ENCODE peak calls at places on chromosome 19, in five cellular contexts. One of them, this sample, is unnamed.
A peak's percentile ranks its signal among the peaks of the same experiment; 100 is the strongest.

GRCh38 chr19:6210721-6211600 is 68.8 kb downstream of the MLLT1 start:
- DNase-seq in lower leg skin: peak; percentile 82
- DNase-seq in AG04450: no peak
- DNase-seq in fibroblast of pulmonary artery: no peak
- DNase-seq in tibial artery: no peak
- DNase-seq in this sample: no peak

GRCh38 chr19:17311455-17312248 is 2.3 kb downstream of the DDA1 start:
- DNase-seq in lower leg skin: no peak
- DNase-seq in AG04450: no peak
- DNase-seq in fibroblast of pulmonary artery: peak; percentile 64
- DNase-seq in tibial artery: no peak
- DNase-seq in this sample: no peak

GRCh38 chr19:42132030-42132628 is at the start of gene POU2F2:
- DNase-seq in lower leg skin: peak; percentile 87
- DNase-seq in AG04450: no peak
- DNase-seq in fibroblast of pulmonary artery: no peak
- DNase-seq in tibial artery: peak; percentile 70
- DNase-seq in this sample: no peak

GRCh38 chr19:4198467-4199126 is 16.1 kb downstream of the ANKRD24 start:
- DNase-seq in lower leg skin: no peak
- DNase-seq in AG04450: no peak
- DNase-seq in fibroblast of pulmonary artery: no peak
- DNase-seq in tibial artery: no peak
- DNase-seq in this sample: no peak

GRCh38 chr19:7904074-7905020 is 670 bp downstream of the MAP2K7 start:
- DNase-seq in lower leg skin: no peak
- DNase-seq in AG04450: no peak
- DNase-seq in fibroblast of pulmonary artery: no peak
- DNase-seq in tibial artery: peak; percentile 81
- DNase-seq in this sample: no peak

GRCh38 chr19:917323-918151 is at the start of gene KISS1R:
- DNase-seq in lower leg skin: no peak
- DNase-seq in AG04450: no peak
- DNase-seq in fibroblast of pulmonary artery: no peak
- DNase-seq in tibial artery: no peak
- DNase-seq in this sample: no peak

GRCh38 chr19:35249146-35249847 is 495 bp downstream of the LSR start:
- DNase-seq in lower leg skin: peak; percentile 85
- DNase-seq in AG04450: no peak
- DNase-seq in fibroblast of pulmonary artery: no peak
- DNase-seq in tibial artery: peak; percentile 61
- DNase-seq in this sample: no peak

GRCh38 chr19:11737964-11738745 is 591 bp downstream of the ZNF823 start:
- DNase-seq in lower leg skin: peak; percentile 91
- DNase-seq in AG04450: no peak
- DNase-seq in fibroblast of pulmonary artery: peak; percentile 22
- DNase-seq in tibial artery: peak; percentile 70
- DNase-seq in this sample: no peak

GRCh38 chr19:4208385-4209094 is 20.8 kb upstream of the EBI3 start:
- DNase-seq in lower leg skin: no peak
- DNase-seq in AG04450: no peak
- DNase-seq in fibroblast of pulmonary artery: peak; percentile 28
- DNase-seq in tibial artery: no peak
- DNase-seq in this sample: no peak

GRCh38 chr19:24098359-24098758 is 11.4 kb downstream of the ZNF254 start:
- DNase-seq in lower leg skin: no peak
- DNase-seq in AG04450: no peak
- DNase-seq in fibroblast of pulmonary artery: no peak
- DNase-seq in tibial artery: no peak
- DNase-seq in this sample: no peak

GRCh38 chr19:38635483-38636399 is 11.7 kb upstream of the ACTN4 start:
- DNase-seq in lower leg skin: no peak
- DNase-seq in AG04450: no peak
- DNase-seq in fibroblast of pulmonary artery: no peak
- DNase-seq in tibial artery: no peak
- DNase-seq in this sample: no peak

GRCh38 chr19:4692275-4693077 is 22.3 kb upstream of the MYDGF start:
- DNase-seq in lower leg skin: no peak
- DNase-seq in AG04450: no peak
- DNase-seq in fibroblast of pulmonary artery: no peak
- DNase-seq in tibial artery: peak; percentile 61
- DNase-seq in this sample: no peak

GRCh38 chr19:50830266-50831025 is 2.9 kb downstream of the KLK15 start:
- DNase-seq in lower leg skin: no peak
- DNase-seq in AG04450: no peak
- DNase-seq in fibroblast of pulmonary artery: no peak
- DNase-seq in tibial artery: no peak
- DNase-seq in this sample: no peak

GRCh38 chr19:43779147-43779819 is 1.5 kb downstream of the KCNN4 start:
- DNase-seq in lower leg skin: no peak
- DNase-seq in AG04450: no peak
- DNase-seq in fibroblast of pulmonary artery: no peak
- DNase-seq in tibial artery: peak; percentile 72
- DNase-seq in this sample: no peak

DNA sequence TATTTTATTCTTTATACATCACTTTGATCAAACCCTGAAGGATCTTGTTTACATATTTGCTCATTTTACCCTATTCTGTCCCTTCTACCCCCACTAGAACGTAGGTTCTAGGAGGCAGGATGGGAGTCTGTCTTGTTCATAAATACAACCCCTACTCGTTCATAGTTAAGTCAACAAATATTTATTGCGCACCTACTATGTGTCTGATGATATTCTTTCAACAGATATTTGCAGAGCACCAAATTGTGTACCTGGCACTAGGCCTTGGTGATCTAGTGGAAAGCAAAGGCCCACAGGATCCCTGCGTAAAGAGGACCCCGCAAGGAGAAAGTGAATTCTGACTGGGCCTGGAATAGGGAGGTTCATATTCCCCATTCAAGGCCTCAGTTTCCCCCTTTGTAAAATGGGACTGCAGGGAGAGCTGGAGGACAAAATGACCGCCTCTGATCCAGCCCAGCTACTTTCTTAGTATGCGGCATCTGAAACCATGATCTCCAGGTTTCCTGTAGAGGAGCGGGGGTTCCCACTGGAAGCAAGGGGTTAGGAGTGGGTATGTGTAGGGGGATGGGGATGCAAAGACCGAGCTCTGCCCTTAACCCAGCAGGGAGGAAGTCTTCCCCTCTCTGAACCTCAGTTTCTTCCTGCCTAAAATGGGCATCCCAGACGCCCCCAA is 534 bp upstream of the GEMIN7 start:
- DNase-seq in lower leg skin: no peak
- DNase-seq in AG04450: no peak
- DNase-seq in fibroblast of pulmonary artery: no peak
- DNase-seq in tibial artery: no peak
- DNase-seq in this sample: no peak
- H3K4me3 ChIP-seq in lower leg skin: no peak overlapping the region
- H3K4me3 ChIP-seq in AG04450: peak overlapping the region; percentile 98
- H3K4me3 ChIP-seq in fibroblast of pulmonary artery: peak overlapping the region; percentile 96
- H3K4me3 ChIP-seq in tibial artery: peak overlapping the region; percentile 70
- H3K4me3 ChIP-seq in this sample: peak overlapping the region; percentile 95

GRCh38 chr19:45558399-45558878 is 26.2 kb downstream of the OPA3 start:
- DNase-seq in lower leg skin: no peak
- DNase-seq in AG04450: no peak
- DNase-seq in fibroblast of pulmonary artery: peak; percentile 58
- DNase-seq in tibial artery: no peak
- DNase-seq in this sample: no peak
- TF ChIP-seq CTCF in lower leg skin: no peak
- TF ChIP-seq CTCF in AG04450: peak; percentile 65
- TF ChIP-seq CTCF in fibroblast of pulmonary artery: peak; percentile 80
- TF ChIP-seq CTCF in tibial artery: peak; percentile 31
- TF ChIP-seq CTCF in this sample: peak; percentile 85

GRCh38 chr19:18390075-18390909 is 4.3 kb downstream of the GDF15 start:
- DNase-seq in lower leg skin: no peak
- DNase-seq in AG04450: no peak
- DNase-seq in fibroblast of pulmonary artery: peak; percentile 43
- DNase-seq in tibial artery: no peak
- DNase-seq in this sample: no peak
- H3K4me3 ChIP-seq in lower leg skin: no peak overlapping the region
- H3K4me3 ChIP-seq in AG04450: no peak overlapping the region
- H3K4me3 ChIP-seq in fibroblast of pulmonary artery: no peak overlapping the region
- H3K4me3 ChIP-seq in tibial artery: no peak overlapping the region
- H3K4me3 ChIP-seq in this sample: no peak overlapping the region

GRCh38 chr19:13872695-13873389 is 4.1 kb upstream of the NANOS3 start:
- DNase-seq in lower leg skin: no peak
- DNase-seq in AG04450: no peak
- DNase-seq in fibroblast of pulmonary artery: no peak
- DNase-seq in tibial artery: no peak
- DNase-seq in this sample: no peak
- TF ChIP-seq CTCF in lower leg skin: no peak
- TF ChIP-seq CTCF in AG04450: no peak
- TF ChIP-seq CTCF in fibroblast of pulmonary artery: no peak
- TF ChIP-seq CTCF in tibial artery: no peak
- TF ChIP-seq CTCF in this sample: peak; percentile 36